ENCODE peak calls at places on chromosomes 2 and 18, in four cellular contexts. One of them, this sample, is unnamed.

GRCh38 chr2:152083202-152083601 is 15.6 kb downstream of the CACNB4 start:
- DNase-seq in brain pericyte: no peak
- DNase-seq in GM20000: no peak
- DNase-seq in activated CD8-positive, alpha-beta memory T cell treated with anti-CD3 and anti-CD28 coated beads, Interleukin-2, amount 50 U/mL, for 48 hours: no peak
- DNase-seq in this sample: no peak

GRCh38 chr2:119721462-119721861 is 38.3 kb upstream of the PTPN4 start:
- DNase-seq in activated CD8-positive, alpha-beta memory T cell treated with anti-CD3 and anti-CD28 coated beads, Interleukin-2, amount 50 U/mL, for 48 hours: no peak
- DNase-seq in GM20000: no peak
- DNase-seq in brain pericyte: no peak
- DNase-seq in this sample: no peak

GRCh38 chr2:150916997-150917396 is 344.7 kb downstream of the RBM43 start:
- DNase-seq in GM20000: no peak
- DNase-seq in brain pericyte: no peak
- DNase-seq in activated CD8-positive, alpha-beta memory T cell treated with anti-CD3 and anti-CD28 coated beads, Interleukin-2, amount 50 U/mL, for 48 hours: no peak
- DNase-seq in this sample: no peak

GRCh38 chr18:58541137-58541788 is 87.6 kb downstream of the ALPK2 start:
- DNase-seq in brain pericyte: no peak
- DNase-seq in GM20000: no peak
- DNase-seq in activated CD8-positive, alpha-beta memory T cell treated with anti-CD3 and anti-CD28 coated beads, Interleukin-2, amount 50 U/mL, for 48 hours: no peak
- DNase-seq in this sample: no peak

GRCh38 chr18:76448262-76449109 is 46.6 kb downstream of the ZNF516 start:
- DNase-seq in brain pericyte: no peak
- DNase-seq in activated CD8-positive, alpha-beta memory T cell treated with anti-CD3 and anti-CD28 coated beads, Interleukin-2, amount 50 U/mL, for 48 hours: peak; percentile 41
- DNase-seq in GM20000: no peak
- DNase-seq in this sample: peak; percentile 36

GRCh38 chr2:198630384-198630783 is 826.0 kb downstream of the PLCL1 start:
- DNase-seq in brain pericyte: no peak
- DNase-seq in activated CD8-positive, alpha-beta memory T cell treated with anti-CD3 and anti-CD28 coated beads, Interleukin-2, amount 50 U/mL, for 48 hours: no peak
- DNase-seq in GM20000: no peak
- DNase-seq in this sample: no peak

GRCh38 chr2:142954488-142954887 is 77.0 kb downstream of the KYNU start:
- DNase-seq in GM20000: no peak
- DNase-seq in activated CD8-positive, alpha-beta memory T cell treated with anti-CD3 and anti-CD28 coated beads, Interleukin-2, amount 50 U/mL, for 48 hours: no peak
- DNase-seq in brain pericyte: no peak
- DNase-seq in this sample: no peak

GRCh38 chr18:28175047-28175929 is 1.6 kb downstream of the CDH2 start:
- DNase-seq in brain pericyte: no peak
- DNase-seq in activated CD8-positive, alpha-beta memory T cell treated with anti-CD3 and anti-CD28 coated beads, Interleukin-2, amount 50 U/mL, for 48 hours: no peak
- DNase-seq in GM20000: peak; percentile 20
- DNase-seq in this sample: peak; percentile 83